ENCODE peak calls at places on chromosomes 2 and 18, in six cellular contexts. R is C1 segment of cervical spinal cord, E is GM23248, K is mesothelial cell of epicardium, S is gastrocnemius medialis, X is neural progenitor cell. W is an unnamed sample.

GRCh38 chr2:118705032-118705431 is 142.4 kb downstream of the EN1 start:
- DNase-seq in R (no peak), E (peak), K (no peak), S (no peak), X (no peak), W (peak)

GRCh38 chr2:33131820-33132219 is 185.1 kb downstream of the LTBP1 start:
- DNase-seq in R (no peak), E (peak), K (no peak), S (no peak), X (no peak), W (peak)

GRCh38 chr18:44725300-44726096 is 44.8 kb downstream of the SETBP1 start:
- DNase-seq in R (peak), E (peak), K (no peak), S (no peak), X (no peak), W (peak)

GRCh38 chr2:213238753-213239591 is 45.3 kb upstream of the SPAG16 start:
- DNase-seq in R (no peak), E (peak), K (no peak), S (no peak), X (no peak), W (peak)

GRCh38 chr2:191650896-191651773 is 26.8 kb upstream of the NABP1 start:
- DNase-seq in R (no peak), E (peak), K (no peak), S (no peak), X (peak), W (peak)

GRCh38 chr18:48940854-48941531 is 9.8 kb downstream of the SMAD7 start:
- DNase-seq in R (no peak), E (no peak), K (no peak), S (no peak), X (no peak), W (no peak)

GRCh38 chr2:127197475-127198385 is 22.4 kb downstream of the CYP27C1 start:
- DNase-seq in R (no peak), E (peak), K (no peak), S (no peak), X (peak), W (peak)

GRCh38 chr2:207229161-207229560 is 63.4 kb upstream of the KLF7 start:
- DNase-seq in R (no peak), E (no peak), K (no peak), S (no peak), X (no peak), W (no peak)

GRCh38 chr18:37222383-37223378 is 342.9 kb downstream of the CELF4 start:
- DNase-seq in R (no peak), E (peak), K (no peak), S (no peak), X (no peak), W (no peak)

GRCh38 chr2:55138546-55139288 is 88.5 kb upstream of the RTN4 start:
- DNase-seq in R (no peak), E (no peak), K (no peak), S (no peak), X (no peak), W (no peak)

GRCh38 chr2:147045113-147045512 is 799.7 kb upstream of the ACVR2A start:
- DNase-seq in R (no peak), E (peak), K (no peak), S (no peak), X (peak), W (peak)

GRCh38 chr2:1192121-1192520 is 221.1 kb upstream of the TPO start:
- DNase-seq in R (no peak), E (no peak), K (no peak), S (no peak), X (no peak), W (no peak)

GRCh38 chr2:224217962-224218347 is 178.9 kb upstream of the SERPINE2 start:
- DNase-seq in R (no peak), E (peak), K (no peak), S (no peak), X (no peak), W (peak)

GRCh38 chr2:133753665-133754064 is 185.4 kb upstream of the NCKAP5 start:
- DNase-seq in R (no peak), E (no peak), K (no peak), S (no peak), X (no peak), W (no peak)

GRCh38 chr18:34594243-34594642 is 115.9 kb upstream of the DTNA start:
- DNase-seq in R (no peak), E (no peak), K (no peak), S (no peak), X (no peak), W (no peak)

GRCh38 chr2:30512243-30512866 is 65.3 kb downstream of the LCLAT1 start:
- DNase-seq in R (no peak), E (no peak), K (no peak), S (no peak), X (peak), W (no peak)

GRCh38 chr2:231648579-231649174 is 56.0 kb downstream of the TEX44 start:
- DNase-seq in R (no peak), E (peak), K (no peak), S (peak), X (peak), W (peak)

GRCh38 chr18:12308386-12309100 is 502 bp downstream of the TUBB6 start:
- DNase-seq in R (peak), E (peak), K (no peak), S (peak), X (peak), W (peak)

GRCh38 chr2:217838409-217838831 is 164.4 kb downstream of the TNS1 start:
- DNase-seq in R (peak), E (no peak), K (no peak), S (no peak), X (peak), W (no peak)

GRCh38 chr2:71556811-71557210 is 103.5 kb downstream of the DYSF start:
- DNase-seq in R (no peak), E (no peak), K (no peak), S (no peak), X (no peak), W (no peak)

GRCh38 chr2:4745056-4745455 is 947.1 kb upstream of the SOX11 start:
- DNase-seq in R (no peak), E (no peak), K (no peak), S (no peak), X (no peak), W (no peak)

GRCh38 chr2:168935810-168936581 is 34.9 kb downstream of the G6PC2 start:
- DNase-seq in R (no peak), E (peak), K (no peak), S (no peak), X (no peak), W (peak)

GRCh38 chr18:22465859-22466602 is 48.3 kb upstream of the CTAGE1 start:
- DNase-seq in R (no peak), E (peak), K (no peak), S (no peak), X (no peak), W (peak)

GRCh38 chr2:157327200-157327599 is 1.6 kb upstream of the ERMN start:
- DNase-seq in R (no peak), E (no peak), K (no peak), S (no peak), X (no peak), W (no peak)

GRCh38 chr2:204234879-204235278 is 298.3 kb downstream of the ICOS start:
- DNase-seq in R (no peak), E (peak), K (no peak), S (no peak), X (no peak), W (peak)

GRCh38 chr2:74010087-74010541 is 25.4 kb downstream of the TET3 start:
- DNase-seq in R (no peak), E (no peak), K (peak), S (no peak), X (no peak), W (no peak)

GRCh38 chr2:181953773-181954537 is 31.7 kb upstream of the PPP1R1C start:
- DNase-seq in R (peak), E (peak), K (peak), S (no peak), X (peak), W (peak)

GRCh38 chr18:22613788-22614187 is 196.1 kb upstream of the CTAGE1 start:
- DNase-seq in R (no peak), E (peak), K (no peak), S (no peak), X (no peak), W (no peak)

GRCh38 chr2:96260404-96261260 is 5.2 kb downstream of the TMEM127 start:
- DNase-seq in R (no peak), E (peak), K (no peak), S (peak), X (peak), W (peak)

GRCh38 chr2:96693286-96694200 is 46.3 kb downstream of the LMAN2L start:
- DNase-seq in R (no peak), E (no peak), K (no peak), S (no peak), X (no peak), W (no peak)

GRCh38 chr2:223797811-223798721 is 39.3 kb downstream of the AP1S3 start:
- DNase-seq in R (no peak), E (peak), K (no peak), S (no peak), X (peak), W (peak)

GRCh38 chr18:76461692-76462325 is 33.2 kb downstream of the ZNF516 start:
- DNase-seq in R (no peak), E (no peak), K (no peak), S (no peak), X (no peak), W (no peak)

GRCh38 chr2:50476174-50476573 is 555.8 kb downstream of the NRXN1 start:
- DNase-seq in R (no peak), E (no peak), K (no peak), S (no peak), X (peak), W (no peak)

GRCh38 chr18:34647251-34647650 is 62.8 kb upstream of the DTNA start:
- DNase-seq in R (no peak), E (no peak), K (no peak), S (no peak), X (peak), W (no peak)

GRCh38 chr2:99469394-99469793 is 20.4 kb downstream of the REV1 start:
- DNase-seq in R (no peak), E (no peak), K (no peak), S (no peak), X (no peak), W (no peak)

GRCh38 chr18:5417342-5417741 is 121.8 kb upstream of the ZBTB14 start:
- DNase-seq in R (peak), E (peak), K (no peak), S (no peak), X (no peak), W (peak)

W was measured in fibroblast of mammary gland.